ENCODE peak calls at places on chromosomes 6 and 20, in four cellular contexts. H is K562, X is GM12878, W is HepG2. V is an unnamed sample.

GRCh38 chr20:45266977-45267376 is 12.6 kb upstream of the SLPI start:
- DNase-seq in W (no peak), X (no peak), H (no peak), V (no peak)

GRCh38 chr6:136250686-136251008 is 536 bp upstream of the MTFR2 start:
- DNase-seq in X (no peak), H (peak), W (no peak), V (no peak)

GRCh38 chr6:26514984-26515383 is 14.9 kb downstream of the BTN1A1 start:
- DNase-seq in X (no peak), H (no peak), W (peak), V (no peak)

GRCh38 chr6:34595332-34596090 is 39.4 kb upstream of the SPDEF start:
- DNase-seq in H (no peak), W (no peak), X (no peak), V (no peak)

GRCh38 chr20:47502271-47502730 is 614 bp downstream of the NCOA3 start:
- DNase-seq in X (no peak), W (no peak), H (peak), V (no peak)

GRCh38 chr6:77245026-77245425 is 218.3 kb downstream of the HTR1B start:
- DNase-seq in H (no peak), W (no peak), X (no peak), V (no peak)

GRCh38 chr20:61461459-61461858 is 209.4 kb downstream of the CDH4 start:
- DNase-seq in H (no peak), X (no peak), W (no peak), V (no peak)

GRCh38 chr6:70310063-70310694 is 7.3 kb upstream of the COL9A1 start:
- DNase-seq in X (no peak), W (peak), H (no peak), V (peak)

GRCh38 chr6:166361080-166361429 is 18.7 kb upstream of the SFT2D1 start:
- DNase-seq in H (no peak), X (no peak), W (peak), V (no peak)

GRCh38 chr6:100116409-100117194 is 122.6 kb upstream of the MCHR2 start:
- DNase-seq in H (peak), X (no peak), W (peak), V (peak)

GRCh38 chr6:170524188-170524535 is 28.9 kb downstream of the PSMB1 start:
- DNase-seq in X (no peak), W (no peak), H (no peak), V (no peak)

GRCh38 chr6:113457156-113457555 is 400.0 kb upstream of the MARCKS start:
- DNase-seq in H (no peak), W (no peak), X (no peak), V (no peak)

GRCh38 chr6:159726196-159726917 is 949 bp upstream of the WTAP start:
- DNase-seq in W (no peak), X (no peak), H (peak), V (no peak)

GRCh38 chr6:83853178-83853967 is at the start of gene RIPPLY2:
- DNase-seq in H (no peak), W (no peak), X (no peak), V (peak)

GRCh38 chr20:2825770-2826169 is 9.6 kb downstream of the TMEM239 start:
- DNase-seq in X (no peak), H (no peak), W (no peak), V (no peak)

GRCh38 chr6:131029661-131030297 is 33.3 kb downstream of the EPB41L2 start:
- DNase-seq in W (no peak), X (peak), H (peak), V (no peak)

GRCh38 chr20:50654899-50655298 is 36.4 kb downstream of the RIPOR3 start:
- DNase-seq in H (no peak), X (no peak), W (no peak), V (no peak)

GRCh38 chr6:3176562-3177355 is 19.4 kb upstream of the TUBB2A start:
- DNase-seq in X (no peak), H (peak), W (peak), V (peak)

GRCh38 chr6:168719901-168720300 is 278.9 kb downstream of the SMOC2 start:
- DNase-seq in W (no peak), X (no peak), H (no peak), V (no peak)

GRCh38 chr6:34568341-34568680 is 12.2 kb upstream of the SPDEF start:
- DNase-seq in H (no peak), W (no peak), X (no peak), V (no peak)

GRCh38 chr6:149450679-149451360 is 34.0 kb downstream of the ZC3H12D start:
- DNase-seq in H (no peak), X (no peak), W (no peak), V (no peak)

GRCh38 chr6:126812651-126813050 is 305.8 kb upstream of the RSPO3 start:
- DNase-seq in H (no peak), W (no peak), X (no peak), V (no peak)

GRCh38 chr6:7256785-7257184 is 56.2 kb downstream of the SSR1 start:
- DNase-seq in W (no peak), H (no peak), X (no peak), V (no peak)

GRCh38 chr6:33851959-33852358 is 48.2 kb upstream of the MLN start:
- DNase-seq in X (no peak), W (peak), H (peak), V (peak)

GRCh38 chr6:153092082-153093013 is 38.7 kb downstream of the RGS17 start:
- DNase-seq in X (peak), W (no peak), H (no peak), V (no peak)

GRCh38 chr6:46653439-46653942 is 716 bp downstream of the SLC25A27 start:
- DNase-seq in H (no peak), X (no peak), W (no peak), V (no peak)

GRCh38 chr6:166268431-166268830 is 39.8 kb downstream of the PRR18 start:
- DNase-seq in X (no peak), H (no peak), W (no peak), V (no peak)

GRCh38 chr6:118780728-118781127 is 113.2 kb upstream of the ASF1A start:
- DNase-seq in W (no peak), H (no peak), X (no peak), V (no peak)

GRCh38 chr6:3746119-3746691 is 5.3 kb downstream of the PXDC1 start:
- DNase-seq in H (no peak), W (no peak), X (peak), V (no peak)

GRCh38 chr6:14082771-14083170 is 34.8 kb upstream of the CD83 start:
- DNase-seq in H (no peak), X (no peak), W (no peak), V (no peak)

GRCh38 chr6:145845557-145845956 is 31.0 kb upstream of the FBXO30 start:
- DNase-seq in X (no peak), W (no peak), H (no peak), V (no peak)

GRCh38 chr6:4797590-4797989 is 21.4 kb downstream of the CDYL start:
- DNase-seq in H (no peak), W (no peak), X (no peak), V (no peak)

GRCh38 chr6:8219352-8219943 is 117.1 kb upstream of the EEF1E1 start:
- DNase-seq in X (no peak), W (peak), H (peak), V (peak)

GRCh38 chr6:109791301-109791700 is 100.2 kb downstream of the FIG4 start:
- DNase-seq in X (no peak), H (peak), W (no peak), V (no peak)

GRCh38 chr20:50996901-50997830 is 25.7 kb downstream of the KCNG1 start:
- DNase-seq in H (no peak), W (no peak), X (no peak), V (no peak)

GRCh38 chr6:118317581-118318563 is 230.2 kb upstream of the PLN start:
- DNase-seq in H (no peak), W (no peak), X (no peak), V (no peak)

GRCh38 chr20:15603978-15604377 is 969.3 kb downstream of the KIF16B start:
- DNase-seq in W (no peak), H (no peak), X (no peak), V (no peak)

DNA sequence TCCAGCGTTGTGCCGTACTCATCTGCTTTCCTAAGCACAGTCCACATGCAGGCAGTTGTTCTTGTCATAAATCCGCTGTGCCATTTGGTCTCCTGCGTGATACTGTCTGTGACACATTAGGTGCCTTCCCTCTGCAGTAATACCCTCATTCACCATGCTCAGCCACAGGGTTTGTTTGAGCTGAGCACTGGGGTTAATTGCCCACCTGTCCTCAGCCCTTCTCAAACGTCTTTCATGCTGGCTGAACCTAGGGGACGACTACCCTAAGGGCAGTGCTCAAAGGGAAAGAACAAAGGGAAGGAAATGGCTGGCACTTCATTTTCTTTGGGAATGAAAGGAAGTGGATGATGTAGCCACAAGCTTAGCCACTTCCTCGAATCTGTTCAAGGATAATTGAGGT is 64.2 kb upstream of the MYLIP start:
- DNase-seq in X (no peak), H (no peak), W (no peak), V (no peak)
- TF ChIP-seq POLR2AphosphoS2 in X (no peak), H (no peak), W (no peak), V (no peak)

GRCh38 chr20:58884966-58885365 is 32.5 kb downstream of the GNAS start:
- DNase-seq in W (no peak), H (no peak), X (no peak), V (no peak)

GRCh38 chr20:58882704-58883089 is 30.2 kb downstream of the GNAS start:
- DNase-seq in H (no peak), X (no peak), W (no peak), V (no peak)

GRCh38 chr20:58880441-58880840 is 27.9 kb downstream of the GNAS start:
- DNase-seq in X (no peak), W (no peak), H (no peak), V (no peak)

GRCh38 chr20:58880994-58881752 is 28.7 kb downstream of the GNAS start:
- DNase-seq in W (no peak), H (no peak), X (no peak), V (no peak)

GRCh38 chr20:58883243-58883691 is 30.8 kb downstream of the GNAS start:
- DNase-seq in W (no peak), X (no peak), H (no peak), V (no peak)
- H3K27ac ChIP-seq in W (no peak), X (no peak), H (no peak), V (no peak)

DNA sequence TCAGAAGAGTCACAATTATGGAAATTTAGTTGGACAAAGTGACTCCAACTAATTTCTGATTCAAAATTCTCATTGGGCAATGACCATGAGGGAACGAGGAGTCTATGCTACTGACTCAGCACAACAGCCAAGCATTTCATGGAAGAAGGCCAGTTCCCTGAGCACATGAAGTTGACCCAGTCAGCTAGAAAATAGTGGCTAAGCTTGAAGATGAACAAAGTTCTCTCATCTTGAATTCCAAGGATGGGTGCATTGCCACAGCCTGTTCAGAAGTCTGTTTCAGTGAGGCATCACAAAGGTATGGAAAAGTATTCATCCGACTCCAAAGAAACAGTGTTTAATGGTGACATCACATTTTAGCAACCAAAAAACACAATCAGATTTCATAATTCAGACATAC is 676.9 kb downstream of the HACE1 start:
- DNase-seq in W (no peak), H (no peak), X (no peak), V (no peak)
- TF ChIP-seq POLR2AphosphoS2 in W (no peak), H (no peak), X (no peak), V (no peak)

GRCh38 chr6:25025919-25026301 is 90.2 kb upstream of the RIPOR2 start:
- DNase-seq in X (no peak), W (no peak), H (no peak), V (no peak)
- H3K27ac ChIP-seq in X (no peak), W (no peak), H (no peak), V (no peak)